ENCODE peak calls at places on chromosomes 11 and 22, in four cellular contexts. J is K562, P is HL-60, Y is GM12878. B is an unnamed sample.

GRCh38 chr22:37197451-37198289 is 9.6 kb upstream of the C1QTNF6 start:
- DNase-seq in P (no peak), J (no peak), Y (no peak), B (no peak)

GRCh38 chr11:10303558-10304363 is 1.1 kb upstream of the ADM start:
- DNase-seq in P (peak; percentile 70), Y (no peak), J (no peak), B (no peak)

GRCh38 chr11:90204832-90205646 is 17.8 kb downstream of the CHORDC1 start:
- DNase-seq in Y (no peak), P (no peak), J (peak; percentile 35), B (no peak)

GRCh38 chr22:49418943-49419342 is 408.7 kb downstream of the BRD1 start:
- DNase-seq in J (no peak), P (no peak), Y (no peak), B (no peak)

GRCh38 chr11:63503492-63503891 is 2.4 kb upstream of the LGALS12 start:
- DNase-seq in P (peak; percentile 92), J (no peak), Y (no peak), B (no peak)

GRCh38 chr22:44147821-44148574 is 32.7 kb upstream of the PARVG start:
- DNase-seq in Y (no peak), P (no peak), J (no peak), B (no peak)

GRCh38 chr11:7688238-7688826 is 15.0 kb upstream of the CYB5R2 start:
- DNase-seq in Y (no peak), P (no peak), J (peak; percentile 59), B (no peak)

GRCh38 chr11:121473064-121473777 is 20.5 kb upstream of the SORL1-AS1 start:
- DNase-seq in J (no peak), P (no peak), Y (no peak), B (no peak)

GRCh38 chr11:114182471-114182968 is 113.7 kb upstream of the NNMT start:
- DNase-seq in J (no peak), Y (no peak), P (no peak), B (no peak)

GRCh38 chr11:61069427-61069826 is 32.9 kb upstream of the CD5 start:
- DNase-seq in Y (no peak), J (no peak), P (no peak), B (no peak)

GRCh38 chr11:93820085-93820710 is 30.2 kb downstream of the VSTM5 start:
- DNase-seq in J (no peak), P (no peak), Y (no peak), B (no peak)

GRCh38 chr11:106691807-106692365 is 326.4 kb downstream of the GUCY1A2 start:
- DNase-seq in J (no peak), P (no peak), Y (no peak), B (no peak)

GRCh38 chr11:880447-880846 is 30.2 kb downstream of the CHID1 start:
- DNase-seq in J (no peak), Y (no peak), P (no peak), B (no peak)

GRCh38 chr11:120952503-120953229 is 71.2 kb upstream of the TBCEL start:
- DNase-seq in J (peak; percentile 87), Y (peak; percentile 26), P (peak; percentile 69), B (peak; percentile 51)

GRCh38 chr11:111846640-111847039 is 24.7 kb downstream of the ALG9 start:
- DNase-seq in P (no peak), J (no peak), Y (no peak), B (no peak)

GRCh38 chr22:30208631-30209603 is 37.6 kb downstream of the LIF start:
- DNase-seq in J (peak; percentile 84), P (no peak), Y (no peak), B (no peak)

GRCh38 chr11:4465411-4465810 is 16.3 kb downstream of the OR52K2 start:
- DNase-seq in P (no peak), J (no peak), Y (no peak), B (no peak)

GRCh38 chr11:110988731-110989130 is 256.8 kb upstream of the POU2AF2 start:
- DNase-seq in Y (no peak), P (no peak), J (no peak), B (no peak)

DNA sequence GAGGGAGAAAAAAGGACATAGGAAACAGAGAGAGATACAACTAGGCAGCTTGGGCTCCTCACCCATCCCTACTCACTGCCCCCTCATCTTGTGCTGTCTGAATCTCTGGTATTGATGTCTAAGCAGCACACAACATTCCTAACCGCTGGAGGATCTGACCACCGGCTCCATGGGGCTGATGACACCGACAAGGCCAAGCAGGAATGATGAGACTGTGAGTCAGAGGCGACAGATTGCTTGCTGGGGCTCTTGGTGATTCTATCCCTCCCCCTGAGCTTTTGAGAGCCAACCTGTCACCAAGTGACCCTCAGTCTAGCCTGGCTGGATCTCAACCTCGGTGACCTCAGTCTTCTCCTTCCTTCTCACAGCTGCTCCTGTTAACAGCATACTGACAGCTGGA is 13.8 kb downstream of the PAMR1 start:
- DNase-seq in J (no peak), P (no peak), Y (no peak), B (no peak)
- TF ChIP-seq SPI1 in J (no peak), P (no peak), Y (no peak), B (no peak)

DNA sequence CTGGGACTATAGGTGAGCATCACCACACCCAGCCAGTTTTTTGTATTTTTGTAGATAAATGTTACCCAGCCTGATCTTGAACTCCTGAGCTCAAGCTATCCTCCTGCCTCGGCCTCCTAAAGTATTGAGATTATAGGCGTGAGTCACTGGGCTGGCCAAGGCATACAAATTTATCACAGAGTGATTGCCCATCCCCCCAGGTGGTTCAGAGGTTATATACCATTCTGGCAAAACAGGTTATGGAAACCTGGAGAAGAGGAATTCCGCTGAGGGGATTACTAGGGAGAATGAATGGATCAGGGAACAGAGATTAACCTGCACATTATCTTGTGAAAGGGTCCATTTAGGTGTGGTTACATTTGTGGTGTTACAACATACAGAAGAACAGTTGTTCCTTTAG is 8.1 kb downstream of the ATG13 start:
- DNase-seq in P (no peak), J (no peak), Y (no peak), B (no peak)
- TF ChIP-seq SPI1 in P (no peak), J (no peak), Y (no peak), B (no peak)

GRCh38 chr11:66800720-66801428 is 42.4 kb upstream of the RCE1 start:
- DNase-seq in P (no peak), J (no peak), Y (peak; percentile 66), B (peak; percentile 1)
- TF ChIP-seq SPI1 in P (no peak), J (no peak), Y (no peak), B (no peak)

GRCh38 chr11:65468874-65469333 is 29.9 kb upstream of the MALAT1 start:
- DNase-seq in Y (no peak), J (peak; percentile 69), P (peak; percentile 77), B (no peak)
- TF ChIP-seq SPI1 in Y (no peak), J (no peak), P (no peak), B (no peak)

DNA sequence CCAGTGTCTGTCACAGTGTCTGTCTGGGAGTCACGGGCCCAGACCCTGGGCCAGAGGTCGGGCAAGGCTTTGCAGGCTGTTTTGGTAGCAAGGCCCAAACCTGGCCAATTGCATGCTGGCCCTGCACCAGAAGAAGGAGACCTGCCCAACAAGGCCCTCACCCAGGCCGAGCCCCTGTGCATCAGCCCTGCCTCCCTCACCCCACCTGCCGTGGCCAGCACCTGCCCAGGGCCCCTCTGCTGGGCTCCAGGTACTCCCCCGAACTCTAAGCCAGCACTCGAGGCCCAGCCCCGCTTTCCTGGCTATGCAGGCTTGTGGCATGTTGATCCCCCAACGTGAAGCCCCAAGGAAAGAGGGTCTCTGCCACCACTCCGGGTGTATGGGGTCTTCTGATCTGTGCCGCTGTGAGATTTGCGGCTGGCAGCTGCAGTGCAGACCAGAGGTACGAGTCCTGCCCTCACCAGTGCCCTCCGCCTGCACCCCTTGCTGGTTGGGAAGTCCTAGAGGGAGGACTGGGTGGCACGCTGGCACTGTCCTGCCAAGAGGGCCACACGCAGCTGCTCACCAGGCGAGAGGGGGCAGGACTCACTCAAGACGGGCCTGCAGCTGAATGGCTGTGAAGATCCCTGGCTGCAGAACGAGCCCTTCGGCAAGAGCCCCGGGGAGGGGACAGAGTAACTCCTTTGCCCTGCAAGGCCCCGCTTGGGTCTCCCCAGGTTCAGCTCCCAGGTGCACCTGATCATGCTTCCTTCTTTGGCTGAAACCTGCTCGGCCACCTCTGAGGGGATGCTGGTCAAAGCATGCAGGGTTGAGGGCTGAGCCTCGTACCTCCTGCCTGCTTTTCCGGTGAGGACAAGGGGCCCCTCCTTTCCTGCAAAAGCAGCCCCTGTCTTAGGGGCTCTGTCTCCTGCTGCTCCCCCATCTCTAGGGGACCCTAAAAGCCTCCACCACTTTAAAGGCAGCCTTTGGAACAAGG is 6.7 kb upstream of the SEPTIN5 start:
- DNase-seq in J (no peak), P (no peak), Y (no peak), B (peak; percentile 14)
- TF ChIP-seq SPI1 in J (no peak), P (no peak), Y (no peak), B (no peak)